ENCODE peak calls at places on chromosome 2, in six cellular contexts. Z is endodermal cell, L is psoas muscle, U is IMR-90, I is AG04450, P is SK-N-SH. Y is an unnamed sample. For H3K9me3, the result is how much of the 10 kb centered on the place peaks cover.

GRCh38 chr2:20614201-20615045 is 36.5 kb downstream of the HS1BP3 start:
- DNase-seq in Z (peak), L (peak), U (no peak), I (no peak), P (no peak), Y (no peak)

GRCh38 chr2:60213865-60214657 is 339.4 kb downstream of the BCL11A start:
- DNase-seq in Z (no peak), L (no peak), U (no peak), I (no peak), P (no peak), Y (peak)

GRCh38 chr2:178005756-178006155 is 66.8 kb downstream of the PDE11A start:
- DNase-seq in Z (no peak), L (no peak), U (peak), I (no peak), P (no peak), Y (no peak)

GRCh38 chr2:162972383-162972782 is 133.8 kb upstream of the KCNH7 start:
- DNase-seq in Z (no peak), L (no peak), U (no peak), I (no peak), P (no peak), Y (no peak)

GRCh38 chr2:134362152-134362653 is 108.3 kb downstream of the MGAT5 start:
- DNase-seq in Z (no peak), L (no peak), U (no peak), I (no peak), P (no peak), Y (no peak)

GRCh38 chr2:191038241-191038725 is 24.3 kb upstream of the STAT1 start:
- DNase-seq in Z (no peak), L (no peak), U (peak), I (no peak), P (no peak), Y (peak)

GRCh38 chr2:211435331-211435730 is 878.9 kb downstream of the CPS1 start:
- DNase-seq in Z (peak), L (no peak), U (no peak), I (no peak), P (no peak), Y (no peak)

GRCh38 chr2:99067871-99068270 is 73.6 kb upstream of the C2orf15 start:
- DNase-seq in Z (no peak), L (no peak), U (no peak), I (no peak), P (no peak), Y (no peak)

GRCh38 chr2:127681976-127682857 is 6.9 kb upstream of the LIMS2 start:
- DNase-seq in Z (no peak), L (no peak), U (no peak), I (no peak), P (peak), Y (no peak)

GRCh38 chr2:172288603-172289002 is 138.8 kb upstream of the ITGA6 start:
- DNase-seq in Z (peak), L (no peak), U (peak), I (no peak), P (no peak), Y (peak)

GRCh38 chr2:181077128-181077709 is 96.8 kb downstream of the UBE2E3 start:
- DNase-seq in Z (no peak), L (no peak), U (peak), I (no peak), P (peak), Y (peak)

GRCh38 chr2:186058604-186059003 is 320.0 kb downstream of the FSIP2 start:
- DNase-seq in Z (no peak), L (no peak), U (peak), I (no peak), P (no peak), Y (no peak)

GRCh38 chr2:219325657-219326056 is 6.9 kb downstream of the RESP18 start:
- DNase-seq in Z (no peak), L (no peak), U (no peak), I (no peak), P (no peak), Y (no peak)

GRCh38 chr2:54404270-54404669 is 51.9 kb upstream of the SPTBN1 start:
- DNase-seq in Z (no peak), L (no peak), U (peak), I (no peak), P (no peak), Y (no peak)

GRCh38 chr2:156653670-156654069 is 217.5 kb downstream of the GPD2 start:
- DNase-seq in Z (no peak), L (no peak), U (no peak), I (no peak), P (no peak), Y (no peak)

GRCh38 chr2:231917280-231918088 is 8.7 kb downstream of the NPPC start:
- DNase-seq in Z (peak), L (no peak), U (no peak), I (no peak), P (no peak), Y (no peak)

GRCh38 chr2:219369447-219369861 is 18.3 kb downstream of the DNPEP start:
- DNase-seq in Z (no peak), L (peak), U (peak), I (no peak), P (no peak), Y (peak)

GRCh38 chr2:207765960-207766582 is 3.6 kb downstream of the FZD5 start:
- DNase-seq in Z (peak), L (no peak), U (no peak), I (no peak), P (no peak), Y (no peak)

GRCh38 chr2:52036036-52036435 is 1004.1 kb upstream of the NRXN1 start:
- DNase-seq in Z (no peak), L (no peak), U (peak), I (no peak), P (no peak), Y (no peak)

GRCh38 chr2:72996152-72996502 is 75.4 kb downstream of the SFXN5 start:
- DNase-seq in Z (no peak), L (no peak), U (no peak), I (no peak), P (no peak), Y (no peak)

GRCh38 chr2:20282916-20283592 is 58.1 kb upstream of the SDC1 start:
- DNase-seq in Z (no peak), L (peak), U (peak), I (peak), P (peak), Y (peak)

GRCh38 chr2:69608109-69608508 is 35.4 kb downstream of the AAK1 start:
- DNase-seq in Z (no peak), L (no peak), U (no peak), I (no peak), P (no peak), Y (no peak)
- H3K9me3 ChIP-seq in Z (under half), L (under half), U (under half), I (under half), P (under half), Y (under half)

GRCh38 chr2:74889159-74889558 is 55.2 kb downstream of the HK2 start:
- DNase-seq in Z (peak), L (no peak), U (no peak), I (no peak), P (no peak), Y (no peak)

GRCh38 chr2:74892609-74893008 is 58.7 kb downstream of the HK2 start:
- DNase-seq in Z (peak), L (no peak), U (no peak), I (no peak), P (no peak), Y (no peak)

GRCh38 chr2:74890711-74891110 is 56.8 kb downstream of the HK2 start:
- DNase-seq in Z (no peak), L (no peak), U (no peak), I (no peak), P (no peak), Y (no peak)

GRCh38 chr2:74893332-74893731 is 59.4 kb downstream of the HK2 start:
- DNase-seq in Z (no peak), L (no peak), U (peak), I (no peak), P (no peak), Y (no peak)

DNA sequence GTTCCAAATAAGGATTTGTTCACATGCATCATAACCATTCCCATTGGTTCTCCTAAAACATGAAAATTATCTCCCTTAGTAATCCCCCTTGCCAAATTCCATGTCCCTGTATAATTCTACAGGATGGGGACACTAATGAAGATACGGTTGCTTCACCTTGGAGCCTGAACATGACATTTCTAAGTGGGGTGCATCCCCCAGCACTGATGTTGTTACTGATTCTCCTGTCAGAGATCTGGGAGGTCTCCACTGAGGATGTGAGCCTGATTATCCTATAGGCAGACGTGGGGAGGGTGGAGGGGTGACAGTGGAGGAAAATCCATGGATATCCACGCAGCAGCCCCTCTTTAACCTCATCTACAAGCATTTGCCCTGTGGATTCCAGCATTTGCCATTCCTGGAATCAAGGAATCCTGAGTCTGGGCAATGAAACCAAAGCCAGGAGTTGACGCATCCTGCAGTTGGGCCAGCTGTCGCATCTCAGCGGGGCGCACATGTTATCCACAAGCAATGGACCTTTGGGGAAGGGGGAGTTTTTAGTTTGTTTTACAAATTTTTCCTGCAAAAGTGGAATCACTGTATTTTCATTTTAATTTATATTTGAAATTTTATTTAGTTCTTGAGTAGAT is 57.3 kb downstream of the HK2 start:
- DNase-seq in Z (peak), L (no peak), U (no peak), I (no peak), P (no peak), Y (no peak)
- H3K9me3 ChIP-seq in Z (under half), L (under half), U (under half), I (under half), P (under half), Y (under half)

GRCh38 chr2:121136323-121136722 is 148.7 kb downstream of the TFCP2L1 start:
- DNase-seq in Z (no peak), L (no peak), U (no peak), I (no peak), P (no peak), Y (no peak)

GRCh38 chr2:121135168-121135853 is 149.7 kb downstream of the TFCP2L1 start:
- DNase-seq in Z (no peak), L (no peak), U (no peak), I (no peak), P (no peak), Y (no peak)

GRCh38 chr2:121133551-121134319 is 151.3 kb downstream of the TFCP2L1 start:
- DNase-seq in Z (no peak), L (no peak), U (no peak), I (no peak), P (no peak), Y (no peak)

GRCh38 chr2:121132054-121132453 is 152.9 kb downstream of the TFCP2L1 start:
- DNase-seq in Z (no peak), L (no peak), U (no peak), I (no peak), P (no peak), Y (no peak)

GRCh38 chr2:121134728-121135127 is 150.3 kb downstream of the TFCP2L1 start:
- DNase-seq in Z (no peak), L (no peak), U (no peak), I (no peak), P (no peak), Y (no peak)
- H3K9me3 ChIP-seq in Z (under half), L (under half), U (under half), I (under half), P (under half), Y (under half)

GRCh38 chr2:189157939-189158338 is 21.6 kb downstream of the COL5A2 start:
- DNase-seq in Z (no peak), L (no peak), U (no peak), I (no peak), P (no peak), Y (no peak)

GRCh38 chr2:189152476-189152875 is 27.1 kb downstream of the COL5A2 start:
- DNase-seq in Z (no peak), L (no peak), U (no peak), I (no peak), P (no peak), Y (no peak)

GRCh38 chr2:189157431-189157830 is 22.1 kb downstream of the COL5A2 start:
- DNase-seq in Z (no peak), L (no peak), U (peak), I (no peak), P (no peak), Y (no peak)

GRCh38 chr2:189153608-189154007 is 26.0 kb downstream of the COL5A2 start:
- DNase-seq in Z (no peak), L (no peak), U (peak), I (peak), P (no peak), Y (no peak)

DNA sequence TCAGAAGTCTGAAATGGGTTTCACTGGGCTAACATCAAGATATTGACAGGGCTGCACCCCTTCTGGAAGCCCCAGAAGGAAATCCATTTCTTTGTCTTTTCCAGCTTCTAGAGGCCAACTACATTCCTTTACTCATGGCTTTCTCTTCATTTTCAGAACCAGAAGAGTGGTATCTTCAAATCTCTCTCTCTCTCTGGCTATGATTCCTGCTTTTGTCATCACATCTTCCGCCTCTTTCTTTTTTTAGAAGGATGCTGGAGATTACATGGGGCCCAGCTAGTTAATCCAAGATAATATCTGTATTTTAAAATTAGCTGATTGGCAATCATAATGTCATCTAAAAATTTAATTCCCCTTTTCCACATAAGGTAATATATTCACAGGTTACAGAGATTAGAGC is 23.8 kb downstream of the COL5A2 start:
- DNase-seq in Z (no peak), L (no peak), U (no peak), I (no peak), P (no peak), Y (no peak)
- H3K9me3 ChIP-seq in Z (under half), L (under half), U (under half), I (under half), P (under half), Y (under half)

GRCh38 chr2:179211355-179211754 is 53.3 kb downstream of the SESTD1 start:
- DNase-seq in Z (no peak), L (no peak), U (no peak), I (no peak), P (no peak), Y (no peak)

GRCh38 chr2:179201884-179202283 is 62.7 kb downstream of the SESTD1 start:
- DNase-seq in Z (no peak), L (no peak), U (peak), I (no peak), P (no peak), Y (no peak)

GRCh38 chr2:179207047-179207446 is 57.6 kb downstream of the SESTD1 start:
- DNase-seq in Z (no peak), L (no peak), U (no peak), I (no peak), P (no peak), Y (no peak)
- H3K9me3 ChIP-seq in Z (half or more), L (under half), U (under half), I (under half), P (under half), Y (under half)

DNA sequence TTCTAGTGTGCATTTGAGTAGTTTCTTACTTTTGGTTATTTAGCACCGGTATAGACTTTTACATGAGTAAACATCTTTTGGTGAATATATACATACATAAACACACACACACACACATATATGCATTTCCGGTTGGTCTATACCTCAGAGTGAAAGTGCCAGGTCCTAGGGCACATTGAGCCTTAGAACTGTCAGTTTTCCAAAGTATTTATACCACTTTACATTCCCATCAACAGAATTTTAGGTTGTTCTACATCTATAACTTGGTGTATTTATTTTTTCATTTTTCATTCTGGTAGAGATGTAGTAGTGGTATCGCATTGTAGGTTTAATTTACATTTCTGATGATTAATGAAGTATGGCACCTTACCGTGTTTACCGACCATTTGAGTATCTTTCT is 22.6 kb downstream of the MMADHC start:
- DNase-seq in Z (no peak), L (no peak), U (no peak), I (no peak), P (no peak), Y (no peak)
- H3K9me3 ChIP-seq in Z (under half), L (under half), U (under half), I (under half), P (under half), Y (under half)

Y was measured in small intestine.